ENCODE peak calls at places on chromosomes 12 and 14, in six cellular contexts. P, B, I, L, C and D are unnamed samples.
A peak's percentile ranks its signal among the peaks of the same experiment; 100 is the strongest.

GRCh38 chr12:66092559-66093269 is 37.8 kb downstream of the LLPH start:
- DNase-seq in P (peak; percentile 55), B (no peak), I (no peak), L (no peak), C (peak; percentile 39), D (peak; percentile 31)

GRCh38 chr12:115223322-115223721 is 539.3 kb upstream of the TBX3 start:
- DNase-seq in P (peak; percentile 92), B (no peak), I (no peak), L (no peak), C (no peak), D (peak; percentile 2)

GRCh38 chr12:45299132-45299692 is 83.3 kb downstream of the ANO6 start:
- DNase-seq in P (peak; percentile 75), B (no peak), I (no peak), L (no peak), C (peak; percentile 49), D (peak; percentile 38)

GRCh38 chr14:89566180-89566579 is 149.1 kb upstream of the FOXN3 start:
- DNase-seq in P (no peak), B (no peak), I (no peak), L (no peak), C (no peak), D (no peak)

GRCh38 chr12:47722926-47723631 is 2.2 kb downstream of the ENDOU start:
- DNase-seq in P (no peak), B (no peak), I (no peak), L (no peak), C (no peak), D (no peak)

GRCh38 chr14:74333909-74334308 is 14.4 kb upstream of the VRTN start:
- DNase-seq in P (peak; percentile 76), B (no peak), I (no peak), L (no peak), C (peak; percentile 61), D (peak; percentile 73)

GRCh38 chr14:102902086-102902485 is 20.4 kb upstream of the AMN start:
- DNase-seq in P (no peak), B (no peak), I (no peak), L (no peak), C (no peak), D (no peak)

GRCh38 chr14:67736771-67737170 is 35.1 kb downstream of the RDH12 start:
- DNase-seq in P (no peak), B (no peak), I (no peak), L (no peak), C (no peak), D (no peak)

GRCh38 chr12:88985011-88985410 is 367.3 kb downstream of the DUSP6 start:
- DNase-seq in P (peak; percentile 62), B (no peak), I (no peak), L (no peak), C (no peak), D (no peak)

GRCh38 chr12:124872068-124872719 is 8.5 kb upstream of the SCARB1 start:
- DNase-seq in P (no peak), B (no peak), I (no peak), L (no peak), C (no peak), D (no peak)

GRCh38 chr12:2794736-2795289 is at the start of gene FKBP4:
- DNase-seq in P (peak; percentile 79), B (peak; percentile 93), I (peak; percentile 82), L (peak; percentile 90), C (peak; percentile 53), D (peak; percentile 85)

GRCh38 chr12:11170810-11171144 is 217 bp upstream of the SMIM10L1 start:
- DNase-seq in P (no peak), B (no peak), I (no peak), L (no peak), C (no peak), D (no peak)

GRCh38 chr12:13962699-13963098 is 18.7 kb downstream of the GRIN2B start:
- DNase-seq in P (peak; percentile 13), B (peak; percentile 45), I (no peak), L (no peak), C (no peak), D (no peak)

GRCh38 chr14:106845286-106846087 is 1319.1 kb downstream of the TMEM121 start:
- DNase-seq in P (peak; percentile 44), B (peak; percentile 26), I (peak; percentile 25), L (peak; percentile 55), C (no peak), D (peak; percentile 53)

GRCh38 chr12:76226397-76226796 is 121.8 kb downstream of the BBS10 start:
- DNase-seq in P (no peak), B (no peak), I (no peak), L (no peak), C (no peak), D (no peak)

GRCh38 chr12:107570721-107571120 is 114.9 kb upstream of the PWP1 start:
- DNase-seq in P (peak; percentile 15), B (no peak), I (no peak), L (no peak), C (no peak), D (no peak)

GRCh38 chr12:1857821-1858220 is 37.5 kb downstream of the LRTM2 start:
- DNase-seq in P (no peak), B (no peak), I (no peak), L (no peak), C (no peak), D (no peak)

GRCh38 chr14:105026789-105027563 is 6.1 kb upstream of the CDCA4 start:
- DNase-seq in P (peak; percentile 77), B (no peak), I (no peak), L (no peak), C (no peak), D (peak; percentile 75)

GRCh38 chr12:76318773-76319594 is 29.2 kb downstream of the BBS10 start:
- DNase-seq in P (peak; percentile 25), B (no peak), I (no peak), L (no peak), C (no peak), D (no peak)

GRCh38 chr12:12267801-12268200 is 957 bp upstream of the LRP6 start:
- DNase-seq in P (no peak), B (peak; percentile 36), I (no peak), L (peak; percentile 9), C (no peak), D (no peak)

GRCh38 chr12:116528498-116528897 is 30.7 kb upstream of the MAP1LC3B2 start:
- DNase-seq in P (peak; percentile 47), B (no peak), I (no peak), L (no peak), C (no peak), D (no peak)

GRCh38 chr12:7403466-7403865 is 40.5 kb downstream of the CD163L1 start:
- DNase-seq in P (peak; percentile 65), B (no peak), I (no peak), L (no peak), C (no peak), D (peak; percentile 27)

GRCh38 chr12:110141389-110141788 is 17.2 kb downstream of the IFT81 start:
- DNase-seq in P (no peak), B (no peak), I (no peak), L (no peak), C (no peak), D (peak; percentile 13)

GRCh38 chr14:103169954-103170353 is 46.7 kb downstream of the TNFAIP2 start:
- DNase-seq in P (no peak), B (no peak), I (no peak), L (no peak), C (no peak), D (no peak)

GRCh38 chr12:119868992-119869391 is 8.1 kb downstream of the CIT start:
- DNase-seq in P (no peak), B (no peak), I (no peak), L (peak; percentile 20), C (no peak), D (peak; percentile 80)